ENCODE peak calls at places on chromosomes 6 and 20, in six cellular contexts. One of them, this sample, is unnamed.

GRCh38 chr6:159655409-159655988 is 37.5 kb downstream of the SOD2 start:
- DNase-seq in brain microvascular endothelial cell: no peak
- DNase-seq in endothelial cell of umbilical vein: no peak
- DNase-seq in aorta: no peak
- DNase-seq in psoas muscle: peak; percentile 50
- DNase-seq in upper lobe of left lung: no peak
- DNase-seq in this sample: no peak

GRCh38 chr6:14035448-14035847 is 82.1 kb upstream of the CD83 start:
- DNase-seq in brain microvascular endothelial cell: peak; percentile 82
- DNase-seq in endothelial cell of umbilical vein: no peak
- DNase-seq in aorta: no peak
- DNase-seq in upper lobe of left lung: no peak
- DNase-seq in psoas muscle: no peak
- DNase-seq in this sample: no peak

GRCh38 chr6:102229271-102229670 is 835.8 kb downstream of the GRIK2 start:
- DNase-seq in endothelial cell of umbilical vein: no peak
- DNase-seq in psoas muscle: no peak
- DNase-seq in upper lobe of left lung: no peak
- DNase-seq in aorta: no peak
- DNase-seq in brain microvascular endothelial cell: no peak
- DNase-seq in this sample: no peak

GRCh38 chr20:38674178-38675133 is 49.8 kb upstream of the SLC32A1 start:
- DNase-seq in psoas muscle: no peak
- DNase-seq in upper lobe of left lung: no peak
- DNase-seq in brain microvascular endothelial cell: peak; percentile 40
- DNase-seq in endothelial cell of umbilical vein: peak; percentile 64
- DNase-seq in aorta: no peak
- DNase-seq in this sample: no peak

GRCh38 chr20:8670900-8671229 is 398.0 kb upstream of the PLCB4 start:
- DNase-seq in endothelial cell of umbilical vein: no peak
- DNase-seq in brain microvascular endothelial cell: no peak
- DNase-seq in upper lobe of left lung: no peak
- DNase-seq in aorta: no peak
- DNase-seq in psoas muscle: no peak
- DNase-seq in this sample: no peak

GRCh38 chr6:169160855-169161560 is 92.6 kb downstream of the THBS2 start:
- DNase-seq in brain microvascular endothelial cell: no peak
- DNase-seq in aorta: no peak
- DNase-seq in upper lobe of left lung: no peak
- DNase-seq in endothelial cell of umbilical vein: no peak
- DNase-seq in psoas muscle: peak; percentile 46
- DNase-seq in this sample: no peak

GRCh38 chr6:36499918-36500317 is 47.4 kb downstream of the STK38 start:
- DNase-seq in brain microvascular endothelial cell: no peak
- DNase-seq in upper lobe of left lung: no peak
- DNase-seq in aorta: no peak
- DNase-seq in psoas muscle: no peak
- DNase-seq in endothelial cell of umbilical vein: no peak
- DNase-seq in this sample: no peak

GRCh38 chr6:37615564-37616340 is 81.9 kb downstream of the MDGA1 start:
- DNase-seq in psoas muscle: no peak
- DNase-seq in upper lobe of left lung: no peak
- DNase-seq in brain microvascular endothelial cell: peak; percentile 52
- DNase-seq in aorta: no peak
- DNase-seq in endothelial cell of umbilical vein: no peak
- DNase-seq in this sample: no peak

GRCh38 chr20:38139156-38139912 is 25.7 kb downstream of the TGM2 start:
- DNase-seq in brain microvascular endothelial cell: no peak
- DNase-seq in endothelial cell of umbilical vein: no peak
- DNase-seq in aorta: peak; percentile 32
- DNase-seq in upper lobe of left lung: no peak
- DNase-seq in psoas muscle: peak; percentile 31
- DNase-seq in this sample: no peak

GRCh38 chr6:39083111-39083702 is 31.8 kb downstream of the SAYSD1 start:
- DNase-seq in aorta: no peak
- DNase-seq in endothelial cell of umbilical vein: no peak
- DNase-seq in upper lobe of left lung: no peak
- DNase-seq in psoas muscle: no peak
- DNase-seq in brain microvascular endothelial cell: no peak
- DNase-seq in this sample: no peak

GRCh38 chr20:36585410-36586125 is 12.2 kb downstream of the TGIF2 start:
- DNase-seq in aorta: no peak
- DNase-seq in endothelial cell of umbilical vein: no peak
- DNase-seq in upper lobe of left lung: no peak
- DNase-seq in brain microvascular endothelial cell: no peak
- DNase-seq in psoas muscle: no peak
- DNase-seq in this sample: no peak

GRCh38 chr20:47724398-47724797 is 60.9 kb downstream of the SULF2 start:
- DNase-seq in upper lobe of left lung: no peak
- DNase-seq in aorta: no peak
- DNase-seq in brain microvascular endothelial cell: no peak
- DNase-seq in endothelial cell of umbilical vein: no peak
- DNase-seq in psoas muscle: no peak
- DNase-seq in this sample: no peak

GRCh38 chr6:119880840-119881239 is 531.3 kb upstream of the MAN1A1 start:
- DNase-seq in upper lobe of left lung: no peak
- DNase-seq in brain microvascular endothelial cell: no peak
- DNase-seq in aorta: no peak
- DNase-seq in endothelial cell of umbilical vein: no peak
- DNase-seq in psoas muscle: no peak
- DNase-seq in this sample: no peak

GRCh38 chr20:23396961-23397620 is 24.2 kb downstream of the NAPB start:
- DNase-seq in psoas muscle: no peak
- DNase-seq in brain microvascular endothelial cell: no peak
- DNase-seq in upper lobe of left lung: no peak
- DNase-seq in aorta: no peak
- DNase-seq in endothelial cell of umbilical vein: peak; percentile 20
- DNase-seq in this sample: no peak

GRCh38 chr6:85803721-85804120 is 161.0 kb upstream of the SYNCRIP start:
- DNase-seq in endothelial cell of umbilical vein: no peak
- DNase-seq in psoas muscle: no peak
- DNase-seq in upper lobe of left lung: no peak
- DNase-seq in brain microvascular endothelial cell: no peak
- DNase-seq in aorta: no peak
- DNase-seq in this sample: no peak

GRCh38 chr6:93746892-93747291 is 327.5 kb upstream of the EPHA7 start:
- DNase-seq in psoas muscle: no peak
- DNase-seq in aorta: no peak
- DNase-seq in upper lobe of left lung: no peak
- DNase-seq in endothelial cell of umbilical vein: no peak
- DNase-seq in brain microvascular endothelial cell: no peak
- DNase-seq in this sample: no peak

GRCh38 chr6:161128680-161129196 is 137.2 kb downstream of the MAP3K4 start:
- DNase-seq in brain microvascular endothelial cell: peak; percentile 86
- DNase-seq in aorta: no peak
- DNase-seq in endothelial cell of umbilical vein: no peak
- DNase-seq in psoas muscle: no peak
- DNase-seq in upper lobe of left lung: no peak
- DNase-seq in this sample: no peak

GRCh38 chr6:37897321-37897720 is 77.8 kb downstream of the ZFAND3 start:
- DNase-seq in upper lobe of left lung: no peak
- DNase-seq in endothelial cell of umbilical vein: no peak
- DNase-seq in aorta: no peak
- DNase-seq in psoas muscle: no peak
- DNase-seq in brain microvascular endothelial cell: peak; percentile 52
- DNase-seq in this sample: no peak

GRCh38 chr6:113172531-113172966 is 684.6 kb upstream of the MARCKS start:
- DNase-seq in endothelial cell of umbilical vein: peak; percentile 87
- DNase-seq in psoas muscle: no peak
- DNase-seq in aorta: no peak
- DNase-seq in brain microvascular endothelial cell: no peak
- DNase-seq in upper lobe of left lung: no peak
- DNase-seq in this sample: no peak

GRCh38 chr6:14922706-14923105 is 323.2 kb upstream of the JARID2 start:
- DNase-seq in psoas muscle: no peak
- DNase-seq in upper lobe of left lung: no peak
- DNase-seq in aorta: no peak
- DNase-seq in brain microvascular endothelial cell: no peak
- DNase-seq in endothelial cell of umbilical vein: no peak
- DNase-seq in this sample: no peak

GRCh38 chr6:41306187-41306854 is 19.8 kb upstream of the TREM1 start:
- DNase-seq in upper lobe of left lung: no peak
- DNase-seq in brain microvascular endothelial cell: peak; percentile 23
- DNase-seq in aorta: no peak
- DNase-seq in psoas muscle: no peak
- DNase-seq in endothelial cell of umbilical vein: peak; percentile 49
- DNase-seq in this sample: no peak

GRCh38 chr6:5892669-5893068 is 114.1 kb downstream of the NRN1 start:
- DNase-seq in brain microvascular endothelial cell: no peak
- DNase-seq in endothelial cell of umbilical vein: no peak
- DNase-seq in aorta: no peak
- DNase-seq in upper lobe of left lung: no peak
- DNase-seq in psoas muscle: no peak
- DNase-seq in this sample: no peak

GRCh38 chr6:25154034-25154596 is 125.1 kb upstream of the CARMIL1 start:
- DNase-seq in brain microvascular endothelial cell: no peak
- DNase-seq in psoas muscle: no peak
- DNase-seq in endothelial cell of umbilical vein: no peak
- DNase-seq in upper lobe of left lung: no peak
- DNase-seq in aorta: no peak
- DNase-seq in this sample: no peak

GRCh38 chr6:10000461-10000992 is 414.3 kb downstream of the TFAP2A start:
- DNase-seq in upper lobe of left lung: no peak
- DNase-seq in psoas muscle: no peak
- DNase-seq in endothelial cell of umbilical vein: no peak
- DNase-seq in brain microvascular endothelial cell: no peak
- DNase-seq in aorta: no peak
- DNase-seq in this sample: no peak

GRCh38 chr6:16849280-16850210 is 88.3 kb upstream of the ATXN1 start:
- DNase-seq in psoas muscle: peak; percentile 48
- DNase-seq in aorta: no peak
- DNase-seq in upper lobe of left lung: peak; percentile 31
- DNase-seq in brain microvascular endothelial cell: peak; percentile 73
- DNase-seq in endothelial cell of umbilical vein: no peak
- DNase-seq in this sample: no peak
- H3K4me3 ChIP-seq in psoas muscle: peak overlapping the region; percentile 31
- H3K4me3 ChIP-seq in aorta: no peak overlapping the region
- H3K4me3 ChIP-seq in upper lobe of left lung: no peak overlapping the region
- H3K4me3 ChIP-seq in brain microvascular endothelial cell: no peak overlapping the region
- H3K4me3 ChIP-seq in endothelial cell of umbilical vein: no peak overlapping the region
- H3K4me3 ChIP-seq in this sample: no peak overlapping the region

GRCh38 chr6:108581932-108582500 is 21.3 kb downstream of the FOXO3 start:
- DNase-seq in aorta: no peak
- DNase-seq in upper lobe of left lung: no peak
- DNase-seq in brain microvascular endothelial cell: no peak
- DNase-seq in psoas muscle: no peak
- DNase-seq in endothelial cell of umbilical vein: no peak
- DNase-seq in this sample: no peak

GRCh38 chr6:108582618-108583017 is 21.9 kb downstream of the FOXO3 start:
- DNase-seq in upper lobe of left lung: no peak
- DNase-seq in psoas muscle: no peak
- DNase-seq in endothelial cell of umbilical vein: no peak
- DNase-seq in brain microvascular endothelial cell: no peak
- DNase-seq in aorta: no peak
- DNase-seq in this sample: no peak

GRCh38 chr6:108581237-108581931 is 20.7 kb downstream of the FOXO3 start:
- DNase-seq in upper lobe of left lung: peak; percentile 58
- DNase-seq in aorta: no peak
- DNase-seq in brain microvascular endothelial cell: no peak
- DNase-seq in endothelial cell of umbilical vein: peak; percentile 62
- DNase-seq in psoas muscle: peak; percentile 82
- DNase-seq in this sample: no peak

GRCh38 chr6:108578595-108579038 is 17.9 kb downstream of the FOXO3 start:
- DNase-seq in upper lobe of left lung: no peak
- DNase-seq in brain microvascular endothelial cell: peak; percentile 93
- DNase-seq in psoas muscle: no peak
- DNase-seq in aorta: no peak
- DNase-seq in endothelial cell of umbilical vein: no peak
- DNase-seq in this sample: no peak

DNA sequence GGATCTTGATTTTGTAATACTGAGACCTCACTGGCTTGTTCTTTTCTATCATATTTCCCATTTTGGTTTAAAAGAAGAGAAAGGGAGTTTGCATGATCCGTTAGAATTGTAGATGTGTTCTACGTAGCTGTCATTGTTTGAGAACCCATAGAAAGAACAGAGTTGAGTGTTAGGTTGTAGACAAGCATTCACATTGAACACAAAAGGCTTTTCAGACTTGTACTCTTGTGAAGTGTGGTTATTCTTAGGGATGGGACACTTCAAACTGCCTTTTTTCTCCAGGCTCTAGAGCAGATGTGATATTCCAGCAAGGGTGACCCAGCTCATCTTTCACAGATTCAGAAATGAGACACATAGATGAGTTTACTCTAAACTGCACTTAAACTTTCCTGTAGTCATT is 19.9 kb downstream of the FOXO3 start:
- DNase-seq in upper lobe of left lung: no peak
- DNase-seq in psoas muscle: no peak
- DNase-seq in brain microvascular endothelial cell: no peak
- DNase-seq in endothelial cell of umbilical vein: no peak
- DNase-seq in aorta: no peak
- DNase-seq in this sample: no peak
- H3K27me3 ChIP-seq in upper lobe of left lung: no peaks in the 10 kb centered on the region
- H3K27me3 ChIP-seq in psoas muscle: no peaks in the 10 kb centered on the region
- H3K27me3 ChIP-seq in brain microvascular endothelial cell: no peaks in the 10 kb centered on the region
- H3K27me3 ChIP-seq in endothelial cell of umbilical vein: no peaks in the 10 kb centered on the region
- H3K27me3 ChIP-seq in aorta: no peaks in the 10 kb centered on the region
- H3K27me3 ChIP-seq in this sample: no peaks in the 10 kb centered on the region

DNA sequence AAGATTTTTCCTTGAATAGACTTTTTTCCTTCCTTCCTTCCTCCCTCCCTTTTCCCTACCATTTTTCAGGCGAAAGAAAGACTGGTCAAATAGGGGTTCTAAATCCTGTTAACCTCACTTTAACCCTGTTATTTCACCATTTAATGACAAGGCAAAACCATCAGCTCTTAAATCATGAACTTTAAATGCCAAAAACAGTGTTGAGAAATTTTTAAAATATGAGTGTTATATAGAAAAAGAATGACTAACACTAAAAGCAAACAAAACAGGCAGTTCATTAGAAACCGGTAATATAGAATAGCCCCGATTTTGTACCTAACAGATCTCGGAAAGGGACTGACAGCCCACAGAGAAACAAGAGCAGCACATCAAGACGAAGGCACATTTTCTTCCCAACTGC is 57.3 kb upstream of the CEP85L start:
- DNase-seq in psoas muscle: no peak
- DNase-seq in endothelial cell of umbilical vein: no peak
- DNase-seq in upper lobe of left lung: no peak
- DNase-seq in aorta: no peak
- DNase-seq in brain microvascular endothelial cell: no peak
- DNase-seq in this sample: no peak
- H3K4me3 ChIP-seq in psoas muscle: peak overlapping the region; percentile 63
- H3K4me3 ChIP-seq in endothelial cell of umbilical vein: no peak overlapping the region
- H3K4me3 ChIP-seq in upper lobe of left lung: peak overlapping the region; percentile 3
- H3K4me3 ChIP-seq in aorta: peak overlapping the region; percentile 57
- H3K4me3 ChIP-seq in brain microvascular endothelial cell: peak overlapping the region; percentile 56
- H3K4me3 ChIP-seq in this sample: peak overlapping the region; percentile 23

GRCh38 chr20:45752747-45753146 is 30.6 kb downstream of the SPINT4 start:
- DNase-seq in brain microvascular endothelial cell: no peak
- DNase-seq in aorta: no peak
- DNase-seq in endothelial cell of umbilical vein: no peak
- DNase-seq in upper lobe of left lung: no peak
- DNase-seq in psoas muscle: no peak
- DNase-seq in this sample: no peak

DNA sequence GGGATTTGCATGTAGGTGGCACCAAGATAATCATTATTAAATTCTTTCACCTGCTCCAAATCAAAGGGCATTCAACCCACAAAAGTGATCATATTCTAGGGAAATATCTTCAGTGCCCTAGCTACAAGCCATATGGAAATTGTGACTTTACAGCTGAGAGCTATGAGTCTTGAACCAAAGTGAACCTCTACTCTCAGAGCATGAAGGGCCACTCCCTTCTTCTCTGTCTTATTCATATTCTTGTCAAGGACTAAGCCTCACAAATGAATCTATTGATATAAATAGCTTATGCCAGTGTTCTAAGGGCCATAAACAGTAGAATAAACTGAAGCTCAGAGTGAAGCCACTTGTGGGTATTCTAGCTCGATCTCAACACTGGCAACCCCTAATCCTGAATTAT is 29.6 kb downstream of the SPINT4 start:
- DNase-seq in brain microvascular endothelial cell: no peak
- DNase-seq in psoas muscle: no peak
- DNase-seq in endothelial cell of umbilical vein: no peak
- DNase-seq in upper lobe of left lung: no peak
- DNase-seq in aorta: no peak
- DNase-seq in this sample: no peak
- H3K27me3 ChIP-seq in brain microvascular endothelial cell: no peaks in the 10 kb centered on the region
- H3K27me3 ChIP-seq in psoas muscle: no peaks in the 10 kb centered on the region
- H3K27me3 ChIP-seq in endothelial cell of umbilical vein: peaks cover 7% of the 10 kb centered on the region
- H3K27me3 ChIP-seq in upper lobe of left lung: no peaks in the 10 kb centered on the region
- H3K27me3 ChIP-seq in aorta: no peaks in the 10 kb centered on the region
- H3K27me3 ChIP-seq in this sample: no peaks in the 10 kb centered on the region